ENCODE peak calls at places on chromosome 1, in five cellular contexts. K is fibroblast of lung, C is lower lobe of right lung, R is GM23338, G is lung. Y is an unnamed sample.

GRCh38 chr1:211326528-211327340 is at the start of gene TRAF5:
- DNase-seq in R (peak), C (peak), K (peak), G (peak), Y (peak)

GRCh38 chr1:153534226-153534932 is 1.4 kb downstream of the S100A6 start:
- DNase-seq in C (no peak), G (no peak), K (peak), R (no peak), Y (peak)

GRCh38 chr1:41917835-41918449 is 780 bp downstream of the HIVEP3 start:
- DNase-seq in C (peak), G (no peak), K (peak), R (peak), Y (no peak)

GRCh38 chr1:51266791-51267190 is 30.7 kb downstream of the RNF11 start:
- DNase-seq in G (no peak), R (no peak), C (no peak), K (no peak), Y (no peak)

GRCh38 chr1:155650231-155650757 is 38.3 kb downstream of the YY1AP1 start:
- DNase-seq in C (no peak), K (no peak), G (peak), R (no peak), Y (no peak)

GRCh38 chr1:151158311-151158710 is 1.9 kb downstream of the TNFAIP8L2 start:
- DNase-seq in R (no peak), K (no peak), G (no peak), C (no peak), Y (no peak)

GRCh38 chr1:71350805-71351204 is 270.0 kb upstream of the ZRANB2 start:
- DNase-seq in K (peak), R (no peak), C (no peak), G (no peak), Y (peak)

GRCh38 chr1:37392051-37392450 is 82.3 kb upstream of the ZC3H12A start:
- DNase-seq in R (no peak), G (no peak), C (no peak), K (no peak), Y (no peak)

GRCh38 chr1:12314328-12314903 is 84.6 kb downstream of the VPS13D start:
- DNase-seq in G (no peak), K (peak), C (no peak), R (no peak), Y (peak)
- TF ChIP-seq CTCF in G (no peak), K (peak), C (peak), R (peak), Y (peak)

GRCh38 chr1:9699361-9699760 is 47.8 kb downstream of the PIK3CD start:
- DNase-seq in C (no peak), G (no peak), K (no peak), R (no peak), Y (no peak)
- H3K4me3 ChIP-seq in C (no peak), G (no peak), K (no peak), R (no peak), Y (no peak)

GRCh38 chr1:77263708-77264107 is 18.1 kb upstream of the AK5 start:
- DNase-seq in C (no peak), K (no peak), G (no peak), R (no peak), Y (no peak)

GRCh38 chr1:77267035-77267434 is 14.8 kb upstream of the AK5 start:
- DNase-seq in K (no peak), G (no peak), C (no peak), R (no peak), Y (no peak)

DNA sequence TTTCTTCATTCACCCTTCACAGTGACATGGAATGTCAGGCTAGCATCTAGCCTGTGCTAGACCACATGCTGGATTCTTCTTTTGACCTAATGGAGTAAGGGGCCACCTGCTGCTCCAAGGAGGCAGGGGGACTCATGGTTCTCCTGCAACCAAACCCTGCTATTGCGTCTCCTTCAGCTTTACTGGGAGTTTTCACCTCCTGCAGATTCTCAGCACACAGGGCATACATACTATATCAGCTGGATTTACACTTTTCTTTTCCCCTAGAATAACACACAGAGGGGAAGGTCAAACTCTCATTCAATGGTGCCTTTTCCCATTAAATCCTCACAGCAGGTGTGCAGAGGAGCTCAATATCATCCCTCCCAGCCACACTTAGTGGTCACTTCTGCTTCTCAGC is 16.6 kb upstream of the AK5 start:
- DNase-seq in K (no peak), R (peak), G (no peak), C (no peak), Y (no peak)
- TF ChIP-seq CTCF in K (no peak), R (no peak), G (no peak), C (no peak), Y (no peak)

GRCh38 chr1:45550401-45551305 is at the start of gene AKR1A1:
- DNase-seq in G (peak), C (peak), R (peak), K (peak), Y (peak)

GRCh38 chr1:45557422-45557944 is 6.9 kb downstream of the AKR1A1 start:
- DNase-seq in K (no peak), R (no peak), G (no peak), C (peak), Y (no peak)

GRCh38 chr1:45554198-45554597 is 3.6 kb downstream of the AKR1A1 start:
- DNase-seq in C (no peak), R (no peak), K (no peak), G (no peak), Y (no peak)

GRCh38 chr1:45551684-45552083 is 1.1 kb downstream of the AKR1A1 start:
- DNase-seq in R (no peak), K (no peak), C (no peak), G (no peak), Y (no peak)

DNA sequence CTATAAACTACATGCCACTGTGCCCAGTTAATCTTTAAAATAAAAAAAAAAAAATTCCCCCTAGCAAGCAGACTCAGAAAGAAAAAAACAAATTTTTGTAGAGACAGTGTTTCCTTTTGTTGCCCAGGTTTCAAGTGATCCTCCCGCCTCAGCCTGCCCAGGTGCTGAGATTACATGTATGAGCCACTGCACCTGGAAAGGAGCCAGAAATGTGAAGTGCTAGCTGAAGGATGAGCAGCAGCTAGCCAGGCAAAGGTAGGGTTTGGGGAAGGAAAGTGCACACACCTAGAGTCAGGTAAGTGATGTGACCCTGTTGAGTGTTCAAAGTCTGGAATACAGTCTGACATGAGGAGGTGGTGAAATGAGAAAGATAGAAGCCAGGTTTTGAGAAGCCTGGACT is 1.7 kb downstream of the AKR1A1 start:
- DNase-seq in G (peak), K (no peak), C (peak), R (no peak), Y (no peak)
- H3K4me3 ChIP-seq in G (no peak), K (no peak), C (peak), R (peak), Y (no peak)

GRCh38 chr1:27661412-27662075 is 10.4 kb downstream of the IFI6 start:
- DNase-seq in G (no peak), K (no peak), C (no peak), R (no peak), Y (no peak)

GRCh38 chr1:27660300-27660837 is 11.6 kb downstream of the IFI6 start:
- DNase-seq in C (no peak), G (no peak), R (no peak), K (no peak), Y (no peak)

GRCh38 chr1:27659497-27660299 is 12.3 kb downstream of the IFI6 start:
- DNase-seq in C (peak), R (peak), G (peak), K (peak), Y (peak)

GRCh38 chr1:27656157-27656893 is 15.7 kb downstream of the IFI6 start:
- DNase-seq in G (peak), K (peak), C (peak), R (peak), Y (peak)

DNA sequence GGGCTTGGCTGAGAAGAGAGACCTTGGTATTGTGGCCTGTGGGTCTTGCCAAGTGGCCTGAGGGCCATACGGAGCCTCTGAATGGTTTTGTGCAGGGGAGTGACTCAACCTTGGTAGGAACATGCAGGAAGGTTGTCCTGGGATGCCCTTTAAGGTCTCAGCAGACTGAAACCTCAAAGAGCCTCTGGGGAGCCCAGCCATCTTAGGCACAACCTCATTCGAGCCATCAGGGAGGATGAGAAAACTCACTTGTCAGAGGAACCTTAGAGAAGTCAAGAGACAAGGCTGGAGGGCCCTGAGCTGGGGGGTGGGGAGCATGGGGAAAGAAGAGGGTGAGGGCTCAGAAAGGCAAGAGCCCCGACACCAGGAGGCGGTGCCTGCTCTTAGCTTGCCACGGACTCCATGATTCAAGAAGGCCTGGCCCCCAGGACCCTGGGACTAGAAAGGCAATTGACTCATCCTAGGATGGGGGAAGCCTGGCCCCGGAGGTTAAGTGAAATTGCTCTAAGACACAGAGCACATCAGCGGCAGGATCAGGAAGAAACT is 13.0 kb downstream of the IFI6 start:
- DNase-seq in K (peak), C (no peak), R (peak), G (no peak), Y (peak)
- TF ChIP-seq CTCF in K (no peak), C (no peak), R (no peak), G (no peak), Y (no peak)

DNA sequence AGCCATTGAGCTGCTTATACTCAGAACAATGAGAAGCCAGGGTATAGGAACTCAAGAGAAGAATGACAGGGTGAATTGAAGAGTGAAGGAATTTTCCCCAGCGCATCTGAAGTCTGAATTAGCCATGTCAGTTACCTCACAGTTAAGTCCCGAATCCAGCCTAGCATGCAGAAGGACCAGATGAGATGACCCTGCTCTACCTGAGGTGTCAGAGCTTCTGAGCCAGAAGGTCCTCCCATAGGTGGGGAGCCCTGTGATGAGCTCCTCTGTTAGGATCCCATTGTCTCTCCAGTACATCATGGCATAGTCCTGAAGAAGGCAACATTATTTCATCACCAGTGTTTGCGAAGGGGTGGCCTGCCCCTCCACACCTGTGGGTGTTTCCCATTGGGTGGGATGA is 68.2 kb downstream of the OVGP1 start:
- DNase-seq in C (no peak), R (no peak), K (no peak), G (no peak), Y (no peak)
- H3K4me3 ChIP-seq in C (no peak), R (no peak), K (no peak), G (no peak), Y (no peak)